ENCODE peak calls at places on chromosome 13, in four cellular contexts. One of them, this sample, is unnamed.

GRCh38 chr13:67023088-67023893 is 206.8 kb downstream of the PCDH9 start:
- DNase-seq in CD8-positive, alpha-beta T cell: no peak
- DNase-seq in dorsolateral prefrontal cortex: no peak
- DNase-seq in AG04450: peak; percentile 45
- DNase-seq in this sample: no peak

GRCh38 chr13:65966991-65967451 is 1263.1 kb downstream of the PCDH9 start:
- DNase-seq in CD8-positive, alpha-beta T cell: no peak
- DNase-seq in dorsolateral prefrontal cortex: no peak
- DNase-seq in AG04450: no peak
- DNase-seq in this sample: no peak

GRCh38 chr13:39892731-39893293 is 237.3 kb downstream of the COG6 start:
- DNase-seq in CD8-positive, alpha-beta T cell: peak; percentile 30
- DNase-seq in dorsolateral prefrontal cortex: no peak
- DNase-seq in AG04450: no peak
- DNase-seq in this sample: no peak

GRCh38 chr13:110368408-110368807 is 61.3 kb downstream of the COL4A2 start:
- DNase-seq in CD8-positive, alpha-beta T cell: no peak
- DNase-seq in dorsolateral prefrontal cortex: no peak
- DNase-seq in AG04450: no peak
- DNase-seq in this sample: no peak

GRCh38 chr13:109160357-109160756 is 530.9 kb downstream of the MYO16 start:
- DNase-seq in CD8-positive, alpha-beta T cell: no peak
- DNase-seq in dorsolateral prefrontal cortex: no peak
- DNase-seq in AG04450: no peak
- DNase-seq in this sample: no peak

GRCh38 chr13:53238241-53238640 is 209.6 kb downstream of the OLFM4 start:
- DNase-seq in CD8-positive, alpha-beta T cell: no peak
- DNase-seq in dorsolateral prefrontal cortex: no peak
- DNase-seq in AG04450: no peak
- DNase-seq in this sample: no peak

GRCh38 chr13:98156259-98156658 is 13.4 kb downstream of the FARP1 start:
- DNase-seq in CD8-positive, alpha-beta T cell: no peak
- DNase-seq in dorsolateral prefrontal cortex: no peak
- DNase-seq in AG04450: no peak
- DNase-seq in this sample: no peak

GRCh38 chr13:113848020-113848419 is 15.9 kb downstream of the GAS6 start:
- DNase-seq in CD8-positive, alpha-beta T cell: no peak
- DNase-seq in dorsolateral prefrontal cortex: no peak
- DNase-seq in AG04450: no peak
- DNase-seq in this sample: no peak

GRCh38 chr13:99981115-99982020 is at the start of gene ZIC2:
- DNase-seq in CD8-positive, alpha-beta T cell: no peak
- DNase-seq in dorsolateral prefrontal cortex: no peak
- DNase-seq in AG04450: no peak
- DNase-seq in this sample: no peak

GRCh38 chr13:44014501-44014900 is 134.8 kb downstream of the LACC1 start:
- DNase-seq in CD8-positive, alpha-beta T cell: no peak
- DNase-seq in dorsolateral prefrontal cortex: no peak
- DNase-seq in AG04450: no peak
- DNase-seq in this sample: no peak

GRCh38 chr13:32791545-32792172 is 205.4 kb downstream of the PDS5B start:
- DNase-seq in CD8-positive, alpha-beta T cell: peak; percentile 21
- DNase-seq in dorsolateral prefrontal cortex: no peak
- DNase-seq in AG04450: no peak
- DNase-seq in this sample: no peak

GRCh38 chr13:100751826-100752225 is 77.2 kb upstream of the TMTC4 start:
- DNase-seq in CD8-positive, alpha-beta T cell: no peak
- DNase-seq in dorsolateral prefrontal cortex: peak; percentile 55
- DNase-seq in AG04450: no peak
- DNase-seq in this sample: no peak

DNA sequence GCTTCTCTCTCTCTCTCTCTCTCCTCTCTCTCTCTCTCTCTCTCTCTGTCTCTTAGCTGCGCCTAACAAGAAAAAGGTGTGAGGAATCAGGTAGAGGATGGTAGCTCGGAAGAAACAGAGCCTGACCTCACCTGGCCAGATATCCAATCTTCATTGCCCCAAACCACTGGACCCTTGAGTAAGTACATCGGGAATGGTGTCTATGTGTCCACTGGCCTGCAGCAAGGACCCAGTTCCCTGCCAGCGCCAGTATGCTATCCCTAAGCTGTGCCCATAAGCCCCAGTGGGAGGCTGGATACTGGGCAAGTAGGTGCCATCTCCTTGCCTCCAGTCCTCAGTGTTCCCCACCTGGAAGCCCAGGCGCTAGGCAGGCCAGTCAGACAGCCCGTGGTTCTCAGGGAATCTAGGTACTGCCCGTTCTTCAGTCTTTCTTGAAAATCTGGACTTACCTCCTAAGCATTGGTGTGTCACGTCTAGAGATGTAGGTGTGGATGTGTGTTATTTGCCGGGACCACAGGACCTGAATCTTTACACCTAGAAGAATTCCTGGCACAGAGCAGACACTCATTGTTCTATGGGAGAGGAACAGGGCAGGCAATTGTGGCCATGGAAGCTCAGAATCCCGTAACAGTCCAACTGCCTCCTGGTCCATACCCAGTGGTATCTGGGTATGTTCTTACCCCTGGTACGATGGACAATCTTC is 7.3 kb downstream of the URAD start:
- DNase-seq in CD8-positive, alpha-beta T cell: no peak
- DNase-seq in dorsolateral prefrontal cortex: peak; percentile 17
- DNase-seq in AG04450: no peak
- DNase-seq in this sample: no peak
- TF ChIP-seq CTCF in CD8-positive, alpha-beta T cell: no peak
- TF ChIP-seq CTCF in dorsolateral prefrontal cortex: no peak
- TF ChIP-seq CTCF in AG04450: no peak
- TF ChIP-seq CTCF in this sample: no peak

GRCh38 chr13:73929287-73929932 is 204.8 kb downstream of the KLF12 start:
- DNase-seq in CD8-positive, alpha-beta T cell: no peak
- DNase-seq in dorsolateral prefrontal cortex: no peak
- DNase-seq in AG04450: no peak
- DNase-seq in this sample: no peak
- TF ChIP-seq CTCF in CD8-positive, alpha-beta T cell: no peak
- TF ChIP-seq CTCF in dorsolateral prefrontal cortex: no peak
- TF ChIP-seq CTCF in AG04450: no peak
- TF ChIP-seq CTCF in this sample: no peak

GRCh38 chr13:28494861-28495585 is at the start of gene FLT1:
- DNase-seq in CD8-positive, alpha-beta T cell: no peak
- DNase-seq in dorsolateral prefrontal cortex: no peak
- DNase-seq in AG04450: no peak
- DNase-seq in this sample: peak; percentile 27
- TF ChIP-seq CTCF in CD8-positive, alpha-beta T cell: no peak
- TF ChIP-seq CTCF in dorsolateral prefrontal cortex: no peak
- TF ChIP-seq CTCF in AG04450: no peak
- TF ChIP-seq CTCF in this sample: no peak

GRCh38 chr13:96053003-96053703 is at the start of gene UGGT2:
- DNase-seq in CD8-positive, alpha-beta T cell: no peak
- DNase-seq in dorsolateral prefrontal cortex: peak; percentile 95
- DNase-seq in AG04450: peak; percentile 88
- DNase-seq in this sample: peak; percentile 87
- TF ChIP-seq CTCF in CD8-positive, alpha-beta T cell: no peak
- TF ChIP-seq CTCF in dorsolateral prefrontal cortex: peak; percentile 29
- TF ChIP-seq CTCF in AG04450: no peak
- TF ChIP-seq CTCF in this sample: no peak

GRCh38 chr13:82330499-82330898 is 1551.8 kb downstream of the SLITRK1 start:
- DNase-seq in CD8-positive, alpha-beta T cell: no peak
- DNase-seq in dorsolateral prefrontal cortex: no peak
- DNase-seq in AG04450: no peak
- DNase-seq in this sample: no peak
- TF ChIP-seq CTCF in CD8-positive, alpha-beta T cell: no peak
- TF ChIP-seq CTCF in dorsolateral prefrontal cortex: peak; percentile 18
- TF ChIP-seq CTCF in AG04450: peak; percentile 52
- TF ChIP-seq CTCF in this sample: peak; percentile 42

GRCh38 chr13:73262862-73263627 is 204.2 kb downstream of the KLF5 start:
- DNase-seq in CD8-positive, alpha-beta T cell: no peak
- DNase-seq in dorsolateral prefrontal cortex: no peak
- DNase-seq in AG04450: no peak
- DNase-seq in this sample: no peak
- TF ChIP-seq CTCF in CD8-positive, alpha-beta T cell: no peak
- TF ChIP-seq CTCF in dorsolateral prefrontal cortex: no peak
- TF ChIP-seq CTCF in AG04450: no peak
- TF ChIP-seq CTCF in this sample: no peak

This sample was measured in progenitor cell of endocrine pancreas.